ENCODE peak calls at places on chromosomes 11 and 22, in eight cellular contexts. K, U, F, P, J, N, T and O are unnamed samples.

GRCh38 chr11:113626736-113627135 is 79.4 kb downstream of the TMPRSS5 start:
- DNase-seq in K (no peak), J (no peak), N (no peak), F (no peak), P (no peak), U (no peak), T (no peak), O (no peak)

GRCh38 chr11:18492888-18493287 is 33.9 kb downstream of the TSG101 start:
- DNase-seq in P (peak), F (no peak), J (no peak), N (no peak), K (no peak), U (no peak), T (no peak), O (no peak)

GRCh38 chr11:45278721-45279120 is 7.4 kb downstream of the SYT13 start:
- DNase-seq in P (no peak), J (no peak), T (no peak), U (no peak), N (no peak), K (no peak), F (no peak), O (no peak)

GRCh38 chr22:37607912-37608476 is 640 bp upstream of the GGA1 start:
- DNase-seq in J (no peak), T (no peak), U (no peak), F (no peak), K (no peak), N (no peak), P (no peak), O (no peak)

GRCh38 chr11:106152824-106153223 is 75.4 kb downstream of the AASDHPPT start:
- DNase-seq in P (no peak), U (no peak), K (no peak), J (no peak), T (no peak), N (no peak), F (no peak), O (no peak)

GRCh38 chr22:38327805-38328204 is 10.6 kb upstream of the CSNK1E start:
- DNase-seq in U (no peak), T (no peak), F (no peak), J (no peak), N (no peak), K (no peak), P (no peak), O (no peak)

GRCh38 chr11:34680206-34680605 is 59.3 kb downstream of the EHF start:
- DNase-seq in P (no peak), N (no peak), U (no peak), F (no peak), J (no peak), T (no peak), K (peak), O (no peak)

GRCh38 chr11:44528103-44528502 is 37.4 kb upstream of the CD82 start:
- DNase-seq in N (no peak), P (peak), T (no peak), F (no peak), K (peak), U (no peak), J (no peak), O (no peak)

GRCh38 chr22:41009222-41009948 is 58.2 kb downstream of the RBX1 start:
- DNase-seq in U (no peak), K (no peak), J (peak), P (no peak), T (no peak), N (no peak), F (no peak), O (no peak)

GRCh38 chr11:96259053-96259837 is 83.8 kb downstream of the MAML2 start:
- DNase-seq in P (no peak), F (no peak), N (no peak), U (no peak), K (peak), J (no peak), T (no peak), O (no peak)

GRCh38 chr11:63427971-63428508 is 58.5 kb downstream of the SLC22A9 start:
- DNase-seq in J (no peak), F (no peak), P (no peak), T (no peak), N (no peak), K (no peak), U (no peak), O (no peak)

GRCh38 chr22:19995611-19996339 is 20.8 kb downstream of the ARVCF start:
- DNase-seq in P (no peak), U (no peak), F (peak), J (no peak), T (no peak), K (no peak), N (no peak), O (no peak)

GRCh38 chr22:41094036-41094435 is 1.6 kb downstream of the EP300 start:
- DNase-seq in K (peak), U (no peak), F (no peak), N (no peak), P (peak), J (peak), T (no peak), O (peak)

GRCh38 chr11:63880031-63880841 is 36.7 kb downstream of the RCOR2 start:
- DNase-seq in P (no peak), J (no peak), U (no peak), F (no peak), N (no peak), T (no peak), K (no peak), O (no peak)

GRCh38 chr11:105861225-105861624 is 160.8 kb downstream of the MSANTD4 start:
- DNase-seq in T (no peak), F (no peak), K (no peak), J (no peak), U (no peak), P (no peak), N (no peak), O (no peak)

GRCh38 chr11:9385288-9385902 is 943 bp downstream of the IPO7 start:
- DNase-seq in T (no peak), K (peak), U (no peak), J (peak), F (no peak), N (no peak), P (peak), O (peak)

GRCh38 chr11:57874981-57875380 is 113.4 kb downstream of the CTNND1 start:
- DNase-seq in U (no peak), N (no peak), T (no peak), P (peak), F (no peak), J (no peak), K (no peak), O (no peak)

GRCh38 chr11:75823415-75823814 is 8.4 kb downstream of the UVRAG start:
- DNase-seq in N (no peak), J (no peak), K (no peak), P (no peak), F (no peak), U (no peak), T (no peak), O (no peak)

GRCh38 chr11:34250732-34251639 is 106.8 kb downstream of the ABTB2 start:
- DNase-seq in K (peak), U (no peak), F (no peak), N (no peak), T (peak), P (peak), J (peak), O (peak)

GRCh38 chr11:72758304-72758689 is 6.1 kb upstream of the ARAP1 start:
- DNase-seq in T (no peak), K (no peak), U (no peak), J (no peak), F (no peak), N (no peak), P (peak), O (no peak)

GRCh38 chr11:119691020-119691666 is 37.9 kb downstream of the NECTIN1 start:
- DNase-seq in N (no peak), T (no peak), U (no peak), J (no peak), K (no peak), F (no peak), P (no peak), O (no peak)

GRCh38 chr11:40491341-40491740 is 968.1 kb downstream of the LRRC4C start:
- DNase-seq in K (no peak), N (no peak), F (no peak), U (no peak), J (no peak), T (no peak), P (no peak), O (no peak)

GRCh38 chr22:41908409-41909289 is 6.2 kb downstream of the SHISA8 start:
- DNase-seq in J (no peak), K (no peak), T (no peak), F (no peak), P (no peak), U (no peak), N (no peak), O (no peak)

GRCh38 chr11:62799486-62799885 is 5.8 kb downstream of the NXF1 start:
- DNase-seq in P (no peak), N (no peak), T (no peak), J (no peak), U (no peak), F (no peak), K (no peak), O (no peak)

GRCh38 chr11:73271936-73272679 is at the start of gene P2RY6:
- DNase-seq in K (peak), F (no peak), J (peak), P (no peak), T (no peak), N (peak), U (no peak), O (peak)

DNA sequence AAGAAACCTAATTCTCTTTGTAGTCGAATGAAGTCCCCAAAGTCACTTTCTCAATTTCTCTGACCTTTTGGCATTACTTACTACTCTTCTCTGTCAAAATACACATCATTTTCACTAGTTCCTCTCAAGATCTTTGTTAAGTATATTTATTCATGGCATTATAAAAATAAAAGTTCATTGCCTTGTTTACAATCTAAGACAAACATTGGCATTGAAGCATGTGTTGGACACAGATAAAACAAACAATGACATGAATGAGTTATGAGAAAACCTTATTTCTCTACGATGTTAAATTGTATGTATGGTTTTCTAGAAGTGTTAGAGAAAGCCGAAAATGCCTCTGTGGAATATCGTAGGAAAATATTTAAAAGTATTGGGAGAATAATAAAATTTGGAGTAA is 8.6 kb upstream of the OR51G1 start:
- DNase-seq in U (no peak), J (no peak), P (no peak), N (no peak), T (no peak), K (no peak), F (no peak), O (no peak)
- TF ChIP-seq POLR2A in U (no peak), J (no peak), P (no peak), N (no peak), T (no peak), K (no peak), F (no peak), O (no peak)

GRCh38 chr11:65862191-65862735 is 2.0 kb downstream of the MUS81 start:
- DNase-seq in N (peak), U (no peak), F (peak), J (peak), P (no peak), K (no peak), T (no peak), O (no peak)

GRCh38 chr11:65863889-65864757 is 3.9 kb downstream of the MUS81 start:
- DNase-seq in F (no peak), U (no peak), N (no peak), T (no peak), K (no peak), J (peak), P (no peak), O (no peak)

GRCh38 chr11:65864758-65865471 is 4.7 kb downstream of the MUS81 start:
- DNase-seq in J (peak), F (no peak), P (no peak), U (no peak), T (no peak), N (no peak), K (no peak), O (no peak)

GRCh38 chr11:65861533-65862183 is 1.4 kb downstream of the MUS81 start:
- DNase-seq in J (peak), U (no peak), N (peak), F (peak), K (no peak), P (no peak), T (no peak), O (no peak)

DNA sequence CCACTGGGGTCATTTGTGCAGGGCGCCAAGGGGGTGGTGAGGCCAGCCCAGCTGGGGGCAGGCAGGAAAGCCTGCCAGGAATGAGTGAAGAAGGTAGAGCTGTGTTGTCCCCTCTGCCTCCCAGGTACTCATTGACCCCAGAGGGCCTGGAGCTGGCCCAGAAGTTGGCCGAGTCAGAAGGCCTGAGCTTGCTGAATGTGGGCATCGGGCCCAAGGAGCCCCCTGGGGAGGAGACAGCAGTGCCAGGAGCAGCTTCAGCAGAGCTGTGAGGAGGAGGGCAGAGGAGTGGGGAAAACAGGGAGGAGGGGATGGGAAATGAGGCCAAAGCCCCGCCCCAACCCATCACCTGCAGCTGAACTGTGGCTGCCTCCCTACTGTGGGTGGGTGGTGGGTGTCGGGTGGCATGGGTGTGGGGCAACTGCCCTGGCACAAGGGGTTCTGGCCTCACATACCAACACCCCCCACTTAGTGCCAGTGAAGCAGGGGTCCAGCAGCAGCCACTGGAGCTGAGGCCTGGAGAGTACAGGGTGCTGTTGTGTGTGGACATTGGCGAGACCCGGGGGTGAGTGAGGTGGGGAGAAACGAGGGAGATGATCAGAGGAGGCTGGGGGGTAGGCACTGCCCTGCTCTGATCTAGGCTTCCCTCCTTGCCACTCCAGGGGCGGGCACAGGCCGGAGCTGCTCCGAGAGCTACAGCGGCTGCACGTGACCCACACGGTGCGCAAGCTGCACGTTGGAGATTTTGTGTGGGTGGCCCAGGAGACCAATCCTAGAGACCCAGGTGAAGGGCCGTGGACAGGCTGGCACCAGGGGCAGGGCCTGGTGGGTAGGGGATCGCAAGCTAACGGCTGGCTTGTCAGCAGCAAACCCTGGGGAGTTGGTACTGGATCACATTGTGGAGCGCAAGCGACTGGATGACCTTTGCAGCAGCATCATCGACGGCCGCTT is 3.0 kb downstream of the MUS81 start:
- DNase-seq in K (no peak), J (peak), T (no peak), F (peak), P (no peak), N (peak), U (no peak), O (no peak)
- TF ChIP-seq POLR2A in K (no peak), J (no peak), T (no peak), F (no peak), P (peak), N (no peak), U (no peak), O (no peak)

GRCh38 chr11:19679952-19680823 is 32.4 kb upstream of the NAV2 start:
- DNase-seq in T (no peak), U (no peak), P (no peak), N (peak), F (peak), J (peak), K (peak), O (no peak)
- TF ChIP-seq POLR2A in T (no peak), U (no peak), P (no peak), N (no peak), F (no peak), J (no peak), K (no peak), O (no peak)

DNA sequence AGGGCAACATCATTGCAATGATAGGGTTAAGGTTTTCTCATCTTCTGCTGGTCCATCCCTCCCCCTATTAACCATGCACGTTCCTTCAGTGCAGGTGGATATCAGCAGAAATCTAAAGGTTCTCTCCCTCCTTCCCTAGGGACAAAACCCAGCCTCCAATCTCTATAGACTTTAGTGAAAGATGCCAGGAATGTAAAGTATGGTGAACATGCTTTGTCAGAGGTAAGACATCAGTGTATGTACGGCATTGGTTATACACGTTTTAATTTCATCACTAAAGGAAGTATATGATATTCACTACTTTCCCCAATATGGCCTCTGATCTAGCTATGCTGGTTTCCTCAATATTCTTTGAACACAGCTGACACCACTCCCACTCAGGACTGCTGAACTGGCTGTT is 81.2 kb upstream of the LDLRAD3 start:
- DNase-seq in P (no peak), N (no peak), T (no peak), J (no peak), F (no peak), U (no peak), K (no peak), O (no peak)
- TF ChIP-seq POLR2A in P (no peak), N (no peak), T (no peak), J (no peak), F (no peak), U (no peak), K (no peak), O (no peak)

GRCh38 chr11:772429-773390 is 4.6 kb downstream of the GATD1 start:
- DNase-seq in N (peak), J (no peak), F (peak), P (no peak), U (no peak), T (no peak), K (no peak), O (no peak)
- TF ChIP-seq POLR2A in N (no peak), J (no peak), F (no peak), P (no peak), U (no peak), T (no peak), K (no peak), O (no peak)

GRCh38 chr11:134338654-134339053 is 6.9 kb downstream of the GLB1L2 start:
- DNase-seq in J (no peak), K (no peak), P (no peak), F (no peak), T (no peak), U (no peak), N (no peak), O (no peak)
- TF ChIP-seq POLR2A in J (no peak), K (no peak), P (no peak), F (no peak), T (no peak), U (no peak), N (no peak), O (no peak)